ENCODE peak calls at places on chromosomes 6 and 20, in four cellular contexts. Z is K562, A is HepG2, P is sigmoid colon. Q is an unnamed sample.

GRCh38 chr6:3325210-3325609 is 66.5 kb downstream of the PSMG4 start:
- DNase-seq in Z (no peak), A (no peak), P (peak), Q (no peak)

GRCh38 chr6:135321012-135321621 is 140.0 kb downstream of the MYB start:
- DNase-seq in Z (peak), A (no peak), P (no peak), Q (no peak)

GRCh38 chr6:148021715-148022114 is 320.9 kb upstream of the SASH1 start:
- DNase-seq in Z (no peak), A (no peak), P (no peak), Q (no peak)

GRCh38 chr6:90217621-90218496 is 78.8 kb downstream of the BACH2 start:
- DNase-seq in Z (no peak), A (peak), P (no peak), Q (no peak)

GRCh38 chr6:7129784-7130569 is 22.2 kb downstream of the RREB1 start:
- DNase-seq in Z (no peak), A (peak), P (peak), Q (no peak)

GRCh38 chr20:2701671-2702081 is 9.1 kb downstream of the EBF4 start:
- DNase-seq in Z (no peak), A (no peak), P (no peak), Q (no peak)

GRCh38 chr6:47157653-47158219 is 115.6 kb upstream of the ADGRF1 start:
- DNase-seq in Z (no peak), A (no peak), P (no peak), Q (no peak)

GRCh38 chr6:24766685-24767462 is 7.9 kb upstream of the GMNN start:
- DNase-seq in Z (no peak), A (no peak), P (no peak), Q (no peak)

GRCh38 chr6:139449611-139450000 is 75.2 kb upstream of the CITED2 start:
- DNase-seq in Z (peak), A (no peak), P (no peak), Q (no peak)

GRCh38 chr6:141914646-141915045 is 218.1 kb upstream of the GJE1 start:
- DNase-seq in Z (no peak), A (no peak), P (no peak), Q (no peak)

GRCh38 chr6:11970114-11970513 is 42.0 kb upstream of the HIVEP1 start:
- DNase-seq in Z (no peak), A (no peak), P (no peak), Q (no peak)

GRCh38 chr20:20211274-20211987 is 156.5 kb upstream of the INSM1 start:
- DNase-seq in Z (no peak), A (no peak), P (no peak), Q (no peak)

GRCh38 chr6:157823001-157823522 is at the start of gene SNX9:
- DNase-seq in Z (peak), A (peak), P (peak), Q (peak)

GRCh38 chr20:58690851-58691250 is 1.7 kb upstream of the NPEPL1 start:
- DNase-seq in Z (no peak), A (no peak), P (no peak), Q (peak)

GRCh38 chr20:11352041-11352440 is 565.7 kb upstream of the BTBD3 start:
- DNase-seq in Z (no peak), A (no peak), P (no peak), Q (no peak)

DNA sequence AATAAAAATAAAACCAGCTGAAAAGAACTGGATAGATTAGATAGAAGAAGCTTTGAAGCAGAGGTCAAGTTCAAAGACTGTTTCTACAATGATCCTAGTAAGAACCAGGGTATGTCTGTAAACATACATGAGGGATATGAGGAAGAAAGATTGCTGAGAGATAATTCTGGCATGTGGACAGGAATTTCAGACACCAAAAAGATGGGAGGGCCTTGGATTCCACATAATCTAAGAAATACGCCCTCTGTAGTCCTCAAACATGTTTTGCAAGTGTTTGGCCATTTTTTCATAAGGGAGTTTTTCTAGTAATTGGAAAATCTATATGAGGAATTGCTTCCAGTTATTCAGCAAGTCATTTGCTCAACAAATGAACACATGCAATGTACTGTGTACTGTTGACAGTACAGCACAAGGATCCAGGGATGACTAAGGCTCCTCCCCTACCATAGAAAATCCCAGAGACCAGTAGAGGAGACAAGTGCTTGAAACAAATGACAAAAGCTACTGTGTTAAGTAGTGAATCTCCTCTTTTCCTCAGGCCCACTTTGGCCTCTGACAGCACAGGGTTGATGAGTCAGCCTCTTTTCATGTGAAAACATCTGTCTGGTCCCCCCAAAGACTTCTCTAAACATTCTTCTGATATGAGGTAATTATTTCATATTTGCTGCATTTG is 795.9 kb downstream of the MAFB start:
- DNase-seq in Z (no peak), A (no peak), P (no peak), Q (no peak)
- TF ChIP-seq POLR2A in Z (no peak), A (no peak), P (no peak), Q (no peak)

DNA sequence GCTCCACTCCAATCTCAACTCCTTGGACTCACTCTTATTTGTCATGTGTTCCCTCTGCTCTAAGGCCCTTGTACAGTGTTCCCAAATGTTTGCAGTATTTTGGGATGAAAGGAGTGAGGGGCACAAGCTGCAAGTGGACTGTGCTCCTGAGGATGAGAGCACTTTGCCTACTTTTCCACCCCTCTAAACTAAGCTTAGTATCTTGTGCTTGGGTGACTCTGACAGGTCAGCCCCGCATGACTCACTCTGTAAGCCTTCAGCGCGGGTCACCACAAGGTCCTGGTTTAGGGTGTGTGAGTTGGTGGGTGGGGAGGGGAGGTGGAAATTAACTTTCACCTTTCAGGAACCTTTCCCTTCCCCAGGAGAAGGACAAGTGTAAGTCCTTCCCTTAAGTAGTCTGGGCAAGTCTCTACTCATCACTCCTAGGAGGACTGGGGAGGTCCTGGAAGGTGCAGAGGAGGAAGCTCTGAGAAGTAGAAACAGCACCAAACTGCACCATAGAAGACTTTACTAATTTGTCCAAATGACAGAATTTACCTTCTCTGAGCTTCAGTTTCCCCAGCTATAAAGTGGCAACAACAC is 68.8 kb upstream of the EPB41L1 start:
- DNase-seq in Z (peak), A (peak), P (no peak), Q (no peak)
- TF ChIP-seq EP300 in Z (peak), A (no peak), P (no peak), Q (no peak)

GRCh38 chr6:132391391-132392291 is 9.6 kb downstream of the MOXD1 start:
- DNase-seq in Z (no peak), A (no peak), P (peak), Q (no peak)

GRCh38 chr6:132390451-132390850 is 10.8 kb downstream of the MOXD1 start:
- DNase-seq in Z (no peak), A (no peak), P (no peak), Q (no peak)

GRCh38 chr6:132395015-132395597 is 6.2 kb downstream of the MOXD1 start:
- DNase-seq in Z (no peak), A (no peak), P (no peak), Q (no peak)

GRCh38 chr6:132392292-132392691 is 9.0 kb downstream of the MOXD1 start:
- DNase-seq in Z (no peak), A (no peak), P (no peak), Q (no peak)

DNA sequence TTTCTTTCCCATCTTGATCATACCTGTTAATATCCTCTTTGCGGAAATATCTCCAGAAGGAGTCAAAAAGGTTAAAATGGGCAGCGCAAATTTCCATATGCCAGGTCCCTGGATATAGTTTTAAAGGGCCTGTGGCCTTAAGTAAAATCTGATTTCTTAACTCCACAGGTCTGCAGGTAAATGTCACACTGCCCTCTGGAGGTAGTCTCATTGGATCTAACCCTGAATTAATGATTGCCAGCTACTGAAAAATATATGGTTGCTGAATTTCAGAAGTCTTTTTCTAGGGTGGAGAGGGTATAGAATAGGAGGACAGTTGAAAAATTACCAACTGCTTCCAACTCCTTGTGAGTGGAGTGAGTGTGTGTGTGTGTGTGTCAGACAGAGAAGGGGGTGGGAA is 8.5 kb downstream of the MOXD1 start:
- DNase-seq in Z (no peak), A (peak), P (no peak), Q (no peak)
- TF ChIP-seq CTCF in Z (peak), A (peak), P (no peak), Q (no peak)

DNA sequence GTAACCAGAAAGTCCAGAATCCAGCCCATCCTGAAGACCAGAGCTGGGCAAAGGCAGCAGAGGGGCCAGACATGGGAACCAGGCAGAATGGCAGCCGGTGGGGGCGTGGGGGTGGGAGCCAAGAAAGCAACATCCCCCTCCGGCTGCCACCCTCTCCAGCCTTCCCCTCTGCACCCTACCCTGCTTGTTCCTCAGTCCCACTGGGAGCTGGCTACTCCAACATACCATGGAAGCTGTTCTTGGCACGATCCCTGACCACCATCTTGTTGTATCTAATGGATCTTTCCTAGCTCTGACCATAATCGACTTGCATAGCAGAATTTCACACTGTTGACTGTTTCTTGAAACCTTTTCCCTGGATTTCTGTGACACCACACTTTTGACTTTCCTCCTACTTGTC is 30.2 kb downstream of the ADA start:
- DNase-seq in Z (no peak), A (no peak), P (no peak), Q (no peak)
- TF ChIP-seq POLR2A in Z (no peak), A (no peak), P (no peak), Q (no peak)

GRCh38 chr20:37479275-37479674 is 41.8 kb upstream of the NNAT start:
- DNase-seq in Z (no peak), A (no peak), P (no peak), Q (no peak)

GRCh38 chr20:37474386-37474785 is 46.7 kb upstream of the NNAT start:
- DNase-seq in Z (no peak), A (no peak), P (peak), Q (no peak)

GRCh38 chr20:37471741-37472235 is 49.3 kb upstream of the NNAT start:
- DNase-seq in Z (no peak), A (no peak), P (no peak), Q (no peak)

GRCh38 chr20:37473249-37474000 is 47.6 kb upstream of the NNAT start:
- DNase-seq in Z (no peak), A (no peak), P (peak), Q (no peak)

DNA sequence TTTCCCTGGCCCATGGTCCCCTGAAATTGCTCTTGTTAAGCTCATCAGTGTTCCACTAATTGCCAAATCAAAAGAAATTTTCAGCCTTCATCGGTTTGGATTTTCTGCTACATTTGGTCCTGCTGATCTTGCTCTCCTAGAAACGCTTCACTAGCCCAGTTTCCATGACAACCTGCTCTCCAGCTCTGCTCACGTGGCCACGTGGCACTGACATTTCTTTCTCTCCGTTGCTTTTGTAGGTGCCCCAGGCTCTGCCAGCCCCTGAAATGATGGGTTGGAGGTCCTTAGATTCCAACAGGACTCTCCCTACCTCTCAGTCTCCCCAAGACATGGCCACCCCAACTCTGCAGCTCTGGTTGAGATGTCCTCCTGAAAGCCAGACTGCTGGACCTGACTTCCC is 45.8 kb upstream of the NNAT start:
- DNase-seq in Z (no peak), A (no peak), P (peak), Q (no peak)
- TF ChIP-seq EP300 in Z (no peak), A (no peak), P (no peak), Q (no peak)

GRCh38 chr6:21893778-21894177 is 300.2 kb downstream of the SOX4 start:
- DNase-seq in Z (no peak), A (no peak), P (no peak), Q (no peak)
- TF ChIP-seq CTCF in Z (no peak), A (no peak), P (no peak), Q (no peak)

DNA sequence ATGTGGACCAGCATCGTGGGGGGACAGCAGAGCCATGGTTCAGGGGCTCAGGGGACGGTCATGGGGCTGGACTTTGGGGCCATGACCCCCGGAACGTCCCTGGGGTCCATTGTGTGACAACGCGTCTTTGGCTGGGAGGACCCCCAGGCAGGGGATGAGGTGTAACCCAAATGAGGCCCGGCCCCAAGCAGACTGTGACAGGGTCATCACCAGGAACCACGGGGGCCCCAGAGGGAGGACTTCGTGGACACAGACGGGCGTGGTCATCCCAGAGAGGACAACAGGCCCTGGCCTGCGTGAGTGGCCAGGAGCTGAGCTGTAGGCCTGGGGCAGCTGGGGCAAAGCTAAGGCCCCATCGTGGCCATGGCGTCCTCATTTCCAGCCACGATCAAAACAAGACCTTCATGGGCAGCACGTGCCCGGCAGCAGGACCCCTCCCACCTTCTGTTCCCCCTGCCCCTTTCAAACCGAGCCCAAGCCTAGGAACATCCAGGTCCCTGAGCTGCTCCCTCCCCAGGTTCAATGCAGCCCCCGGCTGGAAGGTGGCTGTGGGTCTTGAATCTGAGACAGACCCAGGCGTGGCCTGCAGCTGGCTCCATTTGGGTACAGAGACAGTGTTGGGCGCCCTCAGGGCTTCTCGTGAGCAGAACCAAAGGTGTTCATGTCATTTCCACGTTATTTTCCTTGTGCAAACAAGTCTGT is 187.8 kb downstream of the TAF4 start:
- DNase-seq in Z (no peak), A (no peak), P (no peak), Q (no peak)
- TF ChIP-seq POLR2A in Z (no peak), A (no peak), P (no peak), Q (no peak)

DNA sequence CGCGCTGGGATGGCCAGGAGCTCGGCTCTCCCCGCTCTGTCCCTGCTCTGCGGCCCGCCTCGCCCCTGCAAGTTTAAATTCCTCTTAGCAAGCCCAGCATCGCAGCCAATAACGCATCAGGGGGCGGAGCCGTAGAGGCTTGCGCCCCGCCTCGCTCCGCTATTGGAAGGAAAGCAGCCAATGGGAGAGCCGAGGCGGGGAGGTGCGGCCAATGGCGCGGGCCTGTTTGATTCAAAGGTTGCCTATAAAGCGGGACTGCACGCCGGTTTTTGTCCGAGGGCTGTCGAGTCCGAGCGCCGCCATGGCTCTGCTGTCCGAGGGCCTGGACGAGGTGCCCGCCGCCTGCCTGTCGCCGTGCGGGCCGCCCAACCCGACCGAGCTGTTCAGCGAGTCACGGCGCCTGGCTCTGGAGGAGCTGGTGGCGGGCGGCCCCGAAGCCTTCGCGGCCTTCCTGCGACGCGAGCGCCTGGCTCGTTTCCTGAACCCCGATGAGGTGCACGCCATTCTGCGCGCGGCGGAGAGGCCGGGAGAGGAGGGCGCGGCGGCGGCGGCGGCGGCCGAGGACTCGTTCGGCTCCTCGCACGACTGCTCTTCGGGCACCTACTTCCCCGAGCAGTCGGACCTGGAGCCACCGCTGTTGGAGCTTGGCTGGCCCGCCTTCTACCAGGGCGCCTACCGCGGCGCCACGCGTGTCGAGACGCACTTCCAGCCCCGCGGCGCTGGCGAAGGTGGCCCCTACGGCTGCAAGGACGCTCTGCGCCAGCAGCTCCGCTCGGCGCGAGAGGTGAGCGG is at the start of gene FAM83D:
- DNase-seq in Z (peak), A (peak), P (peak), Q (peak)
- TF ChIP-seq EP300 in Z (no peak), A (peak), P (no peak), Q (no peak)

DNA sequence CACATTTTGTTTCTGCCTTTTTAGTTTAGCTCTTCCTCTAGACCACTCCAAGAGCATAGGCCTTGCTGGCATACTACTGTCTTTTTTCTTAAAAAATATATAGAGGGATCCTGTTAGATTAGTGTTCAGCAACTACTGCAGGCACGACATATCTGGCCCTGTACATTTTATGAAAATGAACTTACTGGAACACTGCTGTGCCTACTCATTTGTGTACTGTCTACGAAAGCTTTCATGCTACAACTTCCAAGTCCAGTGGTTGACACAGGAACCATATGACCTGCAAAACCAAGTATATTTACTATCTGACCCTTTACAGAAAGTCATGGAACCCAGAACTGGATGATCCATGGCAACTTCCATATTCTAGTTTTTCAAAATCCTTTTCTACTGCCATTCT is 66.6 kb upstream of the SPTLC3 start:
- DNase-seq in Z (no peak), A (no peak), P (no peak), Q (no peak)
- TF ChIP-seq CTCF in Z (no peak), A (no peak), P (no peak), Q (no peak)